ENCODE peak calls at places on chromosomes 1 and 21, in four cellular contexts. U is SK-N-SH, B is K562, P is HepG2. G is an unnamed sample.

GRCh38 chr1:113904292-113904673 is 316 bp downstream of the AP4B1 start:
- DNase-seq in U (peak), B (peak), P (no peak), G (peak)

GRCh38 chr1:12158362-12159092 is 8.3 kb upstream of the TNFRSF1B start:
- DNase-seq in U (no peak), B (no peak), P (no peak), G (no peak)

GRCh38 chr1:228734881-228735801 is at the start of gene RHOU:
- DNase-seq in U (peak), B (no peak), P (peak), G (peak)

GRCh38 chr21:15667010-15667409 is 62.8 kb upstream of the USP25 start:
- DNase-seq in U (no peak), B (no peak), P (no peak), G (no peak)

GRCh38 chr1:168728452-168729404 is at the start of gene DPT:
- DNase-seq in U (peak), B (no peak), P (no peak), G (no peak)

GRCh38 chr1:111907321-111907720 is 82.1 kb downstream of the KCND3 start:
- DNase-seq in U (no peak), B (no peak), P (no peak), G (no peak)

GRCh38 chr1:226988337-226988672 is 48.2 kb downstream of the COQ8A start:
- DNase-seq in U (no peak), B (no peak), P (no peak), G (no peak)

GRCh38 chr1:24321712-24322635 is 2.8 kb downstream of the GRHL3 start:
- DNase-seq in U (no peak), B (peak), P (no peak), G (peak)

GRCh38 chr1:202275061-202275770 is 66.5 kb downstream of the UBE2T start:
- DNase-seq in U (no peak), B (no peak), P (no peak), G (no peak)

GRCh38 chr21:27277122-27277521 is 310.2 kb upstream of the ADAMTS5 start:
- DNase-seq in U (no peak), B (no peak), P (no peak), G (no peak)

GRCh38 chr1:170494369-170494768 is 37.6 kb upstream of the GORAB start:
- DNase-seq in U (no peak), B (no peak), P (no peak), G (no peak)

GRCh38 chr1:164608651-164609057 is 49.7 kb downstream of the PBX1 start:
- DNase-seq in U (no peak), B (no peak), P (no peak), G (no peak)

GRCh38 chr1:47809301-47810084 is 187.7 kb downstream of the TRABD2B start:
- DNase-seq in U (no peak), B (no peak), P (peak), G (no peak)

GRCh38 chr1:153260980-153261792 is 1.7 kb downstream of the LORICRIN start:
- DNase-seq in U (peak), B (no peak), P (no peak), G (no peak)

GRCh38 chr1:1124786-1125642 is 9.1 kb upstream of the C1orf159 start:
- DNase-seq in U (no peak), B (no peak), P (peak), G (no peak)

GRCh38 chr1:39113109-39113743 is 87.1 kb downstream of the NDUFS5 start:
- DNase-seq in U (no peak), B (no peak), P (no peak), G (no peak)

GRCh38 chr1:168216171-168216570 is 9.6 kb upstream of the SFT2D2 start:
- DNase-seq in U (no peak), B (no peak), P (no peak), G (no peak)

GRCh38 chr1:9062846-9063245 is 6.6 kb downstream of the SLC2A5 start:
- DNase-seq in U (no peak), B (no peak), P (no peak), G (no peak)

GRCh38 chr1:221101792-221102191 is 222.5 kb downstream of the HLX start:
- DNase-seq in U (no peak), B (no peak), P (no peak), G (no peak)

GRCh38 chr1:210447456-210448057 is 118.9 kb downstream of the HHAT start:
- DNase-seq in U (no peak), B (no peak), P (no peak), G (no peak)

GRCh38 chr1:225427249-225428065 is at the start of gene LBR:
- DNase-seq in U (peak), B (peak), P (no peak), G (no peak)

GRCh38 chr1:236143104-236143948 is 987 bp downstream of the GPR137B start:
- DNase-seq in U (peak), B (no peak), P (no peak), G (no peak)

GRCh38 chr21:29914326-29914725 is 25.5 kb downstream of the GRIK1 start:
- DNase-seq in U (no peak), B (no peak), P (no peak), G (no peak)

GRCh38 chr21:35682874-35683549 is 377.3 kb downstream of the SETD4 start:
- DNase-seq in U (no peak), B (no peak), P (no peak), G (no peak)

GRCh38 chr21:33760641-33761103 is 118.4 kb downstream of the ITSN1 start:
- DNase-seq in U (no peak), B (no peak), P (no peak), G (no peak)

GRCh38 chr1:68121536-68121935 is 71.1 kb upstream of the DIRAS3 start:
- DNase-seq in U (no peak), B (no peak), P (no peak), G (no peak)
- TF ChIP-seq GABPA in U (no peak), B (no peak), P (no peak), G (no peak)

GRCh38 chr1:21831454-21831970 is 19.4 kb downstream of the LDLRAD2 start:
- DNase-seq in U (no peak), B (no peak), P (no peak), G (no peak)

GRCh38 chr1:21834666-21835065 is 22.6 kb downstream of the LDLRAD2 start:
- DNase-seq in U (no peak), B (no peak), P (no peak), G (no peak)

GRCh38 chr1:21836010-21836409 is 23.9 kb downstream of the LDLRAD2 start:
- DNase-seq in U (no peak), B (no peak), P (no peak), G (no peak)

GRCh38 chr1:21833392-21833976 is 21.4 kb downstream of the LDLRAD2 start:
- DNase-seq in U (no peak), B (no peak), P (no peak), G (no peak)

DNA sequence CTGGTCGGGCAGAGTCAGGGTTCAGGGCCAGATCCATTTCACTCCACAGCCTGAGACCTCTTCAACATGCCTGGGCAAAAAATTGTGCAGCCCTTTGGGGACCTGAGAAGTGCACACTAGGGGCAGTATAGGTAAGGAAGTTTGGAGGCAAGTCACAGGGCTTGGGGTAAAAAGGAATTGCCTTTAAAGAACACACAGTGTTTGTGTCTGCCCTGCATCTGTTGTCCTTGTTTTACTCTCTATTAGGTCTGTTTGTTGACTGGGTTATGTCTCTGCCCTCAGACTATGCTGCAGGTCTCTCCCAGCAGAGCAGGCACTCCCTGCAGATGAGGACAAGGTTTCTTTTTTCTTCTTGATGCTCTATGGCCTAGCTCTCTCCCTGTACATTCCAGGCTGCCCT is 22.0 kb downstream of the LDLRAD2 start:
- DNase-seq in U (no peak), B (no peak), P (peak), G (no peak)
- TF ChIP-seq CTCF in U (peak), B (peak), P (peak), G (peak)

DNA sequence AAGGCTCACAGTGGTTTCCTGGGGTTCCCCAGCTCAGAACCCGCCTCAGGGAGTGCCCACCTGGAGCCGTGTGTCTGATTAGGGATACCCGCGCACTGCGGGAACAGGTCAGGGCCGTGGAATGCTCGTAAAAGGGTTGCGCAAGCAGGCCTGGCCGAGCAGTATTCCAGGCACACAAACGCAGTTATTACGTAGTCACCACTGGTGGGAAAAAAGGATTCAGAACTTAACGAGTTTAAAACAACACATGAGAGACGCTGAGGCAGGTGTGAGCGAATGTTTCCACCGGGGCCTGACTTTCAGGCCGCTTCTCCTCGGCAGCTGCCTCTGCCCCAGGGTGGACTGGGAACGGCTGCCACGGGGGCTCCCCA is 18.2 kb downstream of the PLCH2 start:
- DNase-seq in U (no peak), B (no peak), P (peak), G (no peak)
- TF ChIP-seq REST in U (no peak), B (no peak), P (no peak), G (no peak)

GRCh38 chr1:200157718-200158117 is 130.2 kb downstream of the NR5A2 start:
- DNase-seq in U (no peak), B (no peak), P (no peak), G (no peak)

GRCh38 chr1:200165493-200166220 is 138.1 kb downstream of the NR5A2 start:
- DNase-seq in U (no peak), B (no peak), P (no peak), G (no peak)

GRCh38 chr1:200162861-200163260 is 135.4 kb downstream of the NR5A2 start:
- DNase-seq in U (no peak), B (no peak), P (no peak), G (no peak)

GRCh38 chr1:200162258-200162657 is 134.7 kb downstream of the NR5A2 start:
- DNase-seq in U (no peak), B (no peak), P (no peak), G (no peak)

GRCh38 chr1:200161801-200162200 is 134.3 kb downstream of the NR5A2 start:
- DNase-seq in U (no peak), B (no peak), P (no peak), G (no peak)
- TF ChIP-seq GABPA in U (no peak), B (no peak), P (no peak), G (no peak)

GRCh38 chr1:6281511-6282402 is 20.9 kb upstream of the GPR153 start:
- DNase-seq in U (no peak), B (no peak), P (peak), G (no peak)
- TF ChIP-seq CTCF in U (no peak), B (no peak), P (no peak), G (no peak)

GRCh38 chr1:205044745-205045144 is 1.7 kb downstream of the CNTN2 start:
- DNase-seq in U (no peak), B (no peak), P (no peak), G (no peak)

GRCh38 chr1:205042911-205043806 is at the start of gene CNTN2:
- DNase-seq in U (peak), B (no peak), P (no peak), G (no peak)

GRCh38 chr1:205041121-205041758 is 1.8 kb upstream of the CNTN2 start:
- DNase-seq in U (no peak), B (no peak), P (no peak), G (no peak)

GRCh38 chr1:205043866-205044265 is 854 bp downstream of the CNTN2 start:
- DNase-seq in U (no peak), B (no peak), P (no peak), G (no peak)

DNA sequence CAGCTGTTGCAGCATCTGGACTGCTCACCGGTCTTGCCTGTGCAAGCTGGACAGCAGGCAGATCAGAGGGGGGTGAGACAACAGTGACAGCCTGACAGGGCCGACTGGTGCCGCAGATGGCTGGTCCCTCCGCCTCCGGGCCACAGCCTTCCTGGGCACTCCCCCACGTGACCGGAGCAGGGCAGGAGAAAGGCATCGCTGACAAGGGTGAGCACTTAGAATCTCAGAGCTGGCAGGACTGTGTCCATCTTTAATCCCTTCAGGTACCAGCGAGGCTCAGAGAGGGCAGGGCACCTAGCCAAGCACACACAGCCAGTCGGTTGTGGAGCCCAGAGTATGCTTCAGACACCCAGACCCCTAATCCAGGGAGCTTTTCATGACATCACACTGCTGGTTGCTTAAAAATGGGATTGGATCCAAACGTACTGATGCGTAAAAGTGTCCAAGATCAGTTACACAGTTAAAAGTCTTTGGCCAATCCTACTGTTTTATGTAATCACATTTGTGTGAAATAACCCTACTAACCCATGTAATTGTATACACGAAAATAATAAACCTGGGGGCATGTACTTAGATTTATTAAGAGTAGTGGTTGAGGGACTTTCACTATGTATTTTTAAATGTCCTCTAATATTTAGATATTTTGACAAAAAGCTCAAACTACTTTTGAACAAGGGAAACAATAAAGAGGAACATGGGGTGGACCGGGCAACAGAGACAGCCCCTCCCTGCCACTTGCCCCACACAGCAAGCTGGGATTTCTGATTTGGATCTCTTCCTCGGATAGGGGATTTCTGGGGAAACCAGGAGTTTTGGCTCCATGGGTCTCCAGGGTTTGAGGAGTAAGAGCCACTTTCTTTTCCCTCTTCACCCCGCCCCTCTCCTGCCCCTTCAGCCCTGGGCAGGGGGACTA is 758 bp upstream of the CNTN2 start:
- DNase-seq in U (peak), B (no peak), P (no peak), G (no peak)
- TF ChIP-seq REST in U (no peak), B (no peak), P (no peak), G (no peak)

DNA sequence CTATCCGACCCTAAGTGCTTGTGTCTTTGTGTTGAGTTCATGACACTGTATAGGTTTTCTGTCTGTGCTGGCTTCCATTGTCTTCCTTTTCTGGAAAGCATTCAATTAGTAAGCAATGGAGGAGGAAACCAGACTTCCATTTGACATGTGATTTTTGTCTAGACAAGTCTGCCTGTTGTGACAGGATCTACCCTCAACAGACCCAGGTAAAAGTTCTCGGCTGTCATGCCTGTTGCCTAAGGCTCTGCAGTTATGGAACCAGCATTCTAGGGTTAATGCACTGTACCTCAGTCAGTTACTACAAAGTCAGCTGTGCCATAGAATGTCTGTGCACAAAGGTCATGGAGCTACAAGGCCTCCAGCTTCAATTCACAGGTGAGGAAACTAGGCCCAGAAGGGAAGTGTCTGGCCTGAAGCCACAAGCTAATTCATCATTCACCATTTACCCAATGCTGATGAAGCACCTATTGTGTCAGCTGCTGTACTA is 72.4 kb downstream of the PLPP3 start:
- DNase-seq in U (no peak), B (no peak), P (peak), G (no peak)
- TF ChIP-seq GABPA in U (no peak), B (no peak), P (no peak), G (no peak)

G was measured in HL-60.